ENCODE peak calls at places on chromosome 7, in eight cellular contexts. One of them, this sample, is unnamed.

GRCh38 chr7:50754684-50755083 is 28.0 kb downstream of the GRB10 start:
- DNase-seq in fibroblast of the aortic adventitia: no peak
- DNase-seq in prostate gland: no peak
- DNase-seq in COR-L47: no peak
- DNase-seq in Calu3: no peak
- DNase-seq in EH: no peak
- DNase-seq in endothelial cell: no peak
- DNase-seq in activated T-cell treated with anti-CD3 and anti-CD28 coated beads for 48 hours: no peak
- DNase-seq in this sample: no peak

GRCh38 chr7:92639213-92639896 is 49.2 kb upstream of the FAM133B start:
- DNase-seq in COR-L47: no peak
- DNase-seq in endothelial cell: no peak
- DNase-seq in fibroblast of the aortic adventitia: no peak
- DNase-seq in Calu3: no peak
- DNase-seq in prostate gland: no peak
- DNase-seq in activated T-cell treated with anti-CD3 and anti-CD28 coated beads for 48 hours: no peak
- DNase-seq in EH: no peak
- DNase-seq in this sample: peak; percentile 33

GRCh38 chr7:155412416-155413253 is 45.3 kb upstream of the EN2 start:
- DNase-seq in EH: peak; percentile 20
- DNase-seq in endothelial cell: peak; percentile 83
- DNase-seq in fibroblast of the aortic adventitia: peak; percentile 10
- DNase-seq in Calu3: peak; percentile 77
- DNase-seq in COR-L47: peak; percentile 80
- DNase-seq in activated T-cell treated with anti-CD3 and anti-CD28 coated beads for 48 hours: peak; percentile 42
- DNase-seq in prostate gland: peak; percentile 10
- DNase-seq in this sample: peak; percentile 63

GRCh38 chr7:26910221-26910620 is 45.8 kb upstream of the SKAP2 start:
- DNase-seq in fibroblast of the aortic adventitia: no peak
- DNase-seq in COR-L47: no peak
- DNase-seq in Calu3: peak; percentile 74
- DNase-seq in endothelial cell: no peak
- DNase-seq in activated T-cell treated with anti-CD3 and anti-CD28 coated beads for 48 hours: no peak
- DNase-seq in prostate gland: no peak
- DNase-seq in EH: peak; percentile 61
- DNase-seq in this sample: peak; percentile 82

GRCh38 chr7:71019703-71020102 is 112.2 kb upstream of the GALNT17 start:
- DNase-seq in activated T-cell treated with anti-CD3 and anti-CD28 coated beads for 48 hours: no peak
- DNase-seq in prostate gland: no peak
- DNase-seq in EH: no peak
- DNase-seq in endothelial cell: no peak
- DNase-seq in Calu3: no peak
- DNase-seq in fibroblast of the aortic adventitia: no peak
- DNase-seq in COR-L47: no peak
- DNase-seq in this sample: no peak

GRCh38 chr7:77657427-77658331 is 38.6 kb upstream of the RSBN1L start:
- DNase-seq in prostate gland: peak; percentile 49
- DNase-seq in endothelial cell: no peak
- DNase-seq in Calu3: peak; percentile 21
- DNase-seq in COR-L47: peak; percentile 46
- DNase-seq in activated T-cell treated with anti-CD3 and anti-CD28 coated beads for 48 hours: no peak
- DNase-seq in fibroblast of the aortic adventitia: peak; percentile 58
- DNase-seq in EH: peak; percentile 58
- DNase-seq in this sample: peak; percentile 62

GRCh38 chr7:45259966-45260646 is 102.5 kb downstream of the RAMP3 start:
- DNase-seq in COR-L47: no peak
- DNase-seq in endothelial cell: peak; percentile 81
- DNase-seq in EH: peak; percentile 39
- DNase-seq in fibroblast of the aortic adventitia: peak; percentile 30
- DNase-seq in activated T-cell treated with anti-CD3 and anti-CD28 coated beads for 48 hours: peak; percentile 72
- DNase-seq in Calu3: peak; percentile 82
- DNase-seq in prostate gland: peak; percentile 22
- DNase-seq in this sample: peak; percentile 53

GRCh38 chr7:129150199-129150996 is 5.9 kb downstream of the TSPAN33 start:
- DNase-seq in activated T-cell treated with anti-CD3 and anti-CD28 coated beads for 48 hours: no peak
- DNase-seq in fibroblast of the aortic adventitia: no peak
- DNase-seq in COR-L47: no peak
- DNase-seq in Calu3: no peak
- DNase-seq in endothelial cell: no peak
- DNase-seq in EH: no peak
- DNase-seq in prostate gland: no peak
- DNase-seq in this sample: no peak

GRCh38 chr7:80830000-80830399 is 88.9 kb downstream of the SEMA3C start:
- DNase-seq in Calu3: no peak
- DNase-seq in fibroblast of the aortic adventitia: no peak
- DNase-seq in prostate gland: no peak
- DNase-seq in endothelial cell: no peak
- DNase-seq in EH: no peak
- DNase-seq in activated T-cell treated with anti-CD3 and anti-CD28 coated beads for 48 hours: no peak
- DNase-seq in COR-L47: no peak
- DNase-seq in this sample: no peak

GRCh38 chr7:2024227-2024918 is 208.4 kb downstream of the MAD1L1 start:
- DNase-seq in activated T-cell treated with anti-CD3 and anti-CD28 coated beads for 48 hours: no peak
- DNase-seq in endothelial cell: no peak
- DNase-seq in fibroblast of the aortic adventitia: no peak
- DNase-seq in EH: peak; percentile 49
- DNase-seq in Calu3: no peak
- DNase-seq in prostate gland: no peak
- DNase-seq in COR-L47: no peak
- DNase-seq in this sample: no peak

GRCh38 chr7:424961-425793 is 94.5 kb downstream of the PDGFA start:
- DNase-seq in COR-L47: no peak
- DNase-seq in prostate gland: no peak
- DNase-seq in EH: no peak
- DNase-seq in endothelial cell: no peak
- DNase-seq in activated T-cell treated with anti-CD3 and anti-CD28 coated beads for 48 hours: no peak
- DNase-seq in fibroblast of the aortic adventitia: peak; percentile 6
- DNase-seq in Calu3: no peak
- DNase-seq in this sample: peak; percentile 56

GRCh38 chr7:150464962-150465361 is 14.5 kb downstream of the GIMAP8 start:
- DNase-seq in Calu3: no peak
- DNase-seq in prostate gland: no peak
- DNase-seq in endothelial cell: no peak
- DNase-seq in activated T-cell treated with anti-CD3 and anti-CD28 coated beads for 48 hours: no peak
- DNase-seq in EH: no peak
- DNase-seq in fibroblast of the aortic adventitia: no peak
- DNase-seq in COR-L47: no peak
- DNase-seq in this sample: no peak

GRCh38 chr7:152618427-152618826 is 57.5 kb downstream of the XRCC2 start:
- DNase-seq in EH: no peak
- DNase-seq in COR-L47: no peak
- DNase-seq in Calu3: no peak
- DNase-seq in prostate gland: no peak
- DNase-seq in activated T-cell treated with anti-CD3 and anti-CD28 coated beads for 48 hours: no peak
- DNase-seq in fibroblast of the aortic adventitia: no peak
- DNase-seq in endothelial cell: no peak
- DNase-seq in this sample: no peak

GRCh38 chr7:156160811-156161210 is 348.5 kb upstream of the SHH start:
- DNase-seq in Calu3: peak; percentile 54
- DNase-seq in prostate gland: no peak
- DNase-seq in activated T-cell treated with anti-CD3 and anti-CD28 coated beads for 48 hours: no peak
- DNase-seq in endothelial cell: no peak
- DNase-seq in COR-L47: no peak
- DNase-seq in EH: no peak
- DNase-seq in fibroblast of the aortic adventitia: no peak
- DNase-seq in this sample: no peak

GRCh38 chr7:93115796-93116195 is 2.0 kb downstream of the SAMD9 start:
- DNase-seq in EH: peak; percentile 78
- DNase-seq in fibroblast of the aortic adventitia: peak; percentile 68
- DNase-seq in prostate gland: no peak
- DNase-seq in activated T-cell treated with anti-CD3 and anti-CD28 coated beads for 48 hours: peak; percentile 1
- DNase-seq in Calu3: peak; percentile 29
- DNase-seq in endothelial cell: no peak
- DNase-seq in COR-L47: no peak
- DNase-seq in this sample: peak; percentile 93

GRCh38 chr7:19587291-19587690 is 121.5 kb downstream of the POLR1F start:
- DNase-seq in Calu3: no peak
- DNase-seq in endothelial cell: no peak
- DNase-seq in COR-L47: no peak
- DNase-seq in activated T-cell treated with anti-CD3 and anti-CD28 coated beads for 48 hours: no peak
- DNase-seq in EH: no peak
- DNase-seq in fibroblast of the aortic adventitia: no peak
- DNase-seq in prostate gland: no peak
- DNase-seq in this sample: no peak

GRCh38 chr7:121624922-121625321 is 228.8 kb upstream of the FAM3C start:
- DNase-seq in activated T-cell treated with anti-CD3 and anti-CD28 coated beads for 48 hours: no peak
- DNase-seq in prostate gland: no peak
- DNase-seq in fibroblast of the aortic adventitia: peak; percentile 57
- DNase-seq in Calu3: no peak
- DNase-seq in COR-L47: no peak
- DNase-seq in endothelial cell: no peak
- DNase-seq in EH: no peak
- DNase-seq in this sample: peak; percentile 33

GRCh38 chr7:39606352-39606751 is 17.0 kb upstream of the RALA start:
- DNase-seq in EH: no peak
- DNase-seq in activated T-cell treated with anti-CD3 and anti-CD28 coated beads for 48 hours: no peak
- DNase-seq in endothelial cell: no peak
- DNase-seq in Calu3: no peak
- DNase-seq in prostate gland: no peak
- DNase-seq in fibroblast of the aortic adventitia: peak; percentile 61
- DNase-seq in COR-L47: no peak
- DNase-seq in this sample: no peak

GRCh38 chr7:1889556-1890181 is 219.6 kb downstream of the ELFN1 start:
- DNase-seq in endothelial cell: no peak
- DNase-seq in EH: peak; percentile 72
- DNase-seq in prostate gland: no peak
- DNase-seq in fibroblast of the aortic adventitia: peak; percentile 60
- DNase-seq in activated T-cell treated with anti-CD3 and anti-CD28 coated beads for 48 hours: no peak
- DNase-seq in COR-L47: no peak
- DNase-seq in Calu3: no peak
- DNase-seq in this sample: peak; percentile 79

GRCh38 chr7:84207025-84207424 is 12.4 kb upstream of the SEMA3A start:
- DNase-seq in Calu3: no peak
- DNase-seq in endothelial cell: no peak
- DNase-seq in COR-L47: peak; percentile 29
- DNase-seq in fibroblast of the aortic adventitia: no peak
- DNase-seq in prostate gland: no peak
- DNase-seq in activated T-cell treated with anti-CD3 and anti-CD28 coated beads for 48 hours: no peak
- DNase-seq in EH: no peak
- DNase-seq in this sample: no peak

GRCh38 chr7:92873776-92874175 is 37.4 kb upstream of the CDK6 start:
- DNase-seq in activated T-cell treated with anti-CD3 and anti-CD28 coated beads for 48 hours: no peak
- DNase-seq in endothelial cell: no peak
- DNase-seq in COR-L47: no peak
- DNase-seq in Calu3: no peak
- DNase-seq in fibroblast of the aortic adventitia: peak; percentile 52
- DNase-seq in prostate gland: no peak
- DNase-seq in EH: peak; percentile 52
- DNase-seq in this sample: no peak

GRCh38 chr7:47227762-47228177 is 354.1 kb downstream of the TNS3 start:
- DNase-seq in fibroblast of the aortic adventitia: peak; percentile 18
- DNase-seq in Calu3: no peak
- DNase-seq in EH: peak; percentile 95
- DNase-seq in COR-L47: no peak
- DNase-seq in endothelial cell: no peak
- DNase-seq in prostate gland: no peak
- DNase-seq in activated T-cell treated with anti-CD3 and anti-CD28 coated beads for 48 hours: no peak
- DNase-seq in this sample: peak; percentile 87

GRCh38 chr7:115851291-115851690 is 179.3 kb downstream of the TFEC start:
- DNase-seq in activated T-cell treated with anti-CD3 and anti-CD28 coated beads for 48 hours: no peak
- DNase-seq in fibroblast of the aortic adventitia: peak; percentile 83
- DNase-seq in COR-L47: peak; percentile 54
- DNase-seq in prostate gland: no peak
- DNase-seq in Calu3: peak; percentile 6
- DNase-seq in EH: peak; percentile 53
- DNase-seq in endothelial cell: no peak
- DNase-seq in this sample: peak; percentile 71

GRCh38 chr7:45085619-45086200 is 3.1 kb downstream of the NACAD start:
- DNase-seq in EH: no peak
- DNase-seq in COR-L47: no peak
- DNase-seq in Calu3: no peak
- DNase-seq in prostate gland: no peak
- DNase-seq in fibroblast of the aortic adventitia: no peak
- DNase-seq in activated T-cell treated with anti-CD3 and anti-CD28 coated beads for 48 hours: no peak
- DNase-seq in endothelial cell: no peak
- DNase-seq in this sample: no peak

GRCh38 chr7:139602143-139602722 is 78.7 kb downstream of the CLEC2L start:
- DNase-seq in COR-L47: no peak
- DNase-seq in fibroblast of the aortic adventitia: peak; percentile 59
- DNase-seq in prostate gland: no peak
- DNase-seq in EH: peak; percentile 56
- DNase-seq in endothelial cell: no peak
- DNase-seq in activated T-cell treated with anti-CD3 and anti-CD28 coated beads for 48 hours: no peak
- DNase-seq in Calu3: no peak
- DNase-seq in this sample: peak; percentile 69

GRCh38 chr7:4774804-4775280 is 581 bp upstream of the AP5Z1 start:
- DNase-seq in fibroblast of the aortic adventitia: peak; percentile 79
- DNase-seq in COR-L47: no peak
- DNase-seq in activated T-cell treated with anti-CD3 and anti-CD28 coated beads for 48 hours: no peak
- DNase-seq in EH: peak; percentile 81
- DNase-seq in prostate gland: no peak
- DNase-seq in endothelial cell: no peak
- DNase-seq in Calu3: peak; percentile 38
- DNase-seq in this sample: peak; percentile 93

GRCh38 chr7:888081-889024 is 12.0 kb downstream of the GET4 start:
- DNase-seq in Calu3: no peak
- DNase-seq in endothelial cell: no peak
- DNase-seq in COR-L47: no peak
- DNase-seq in EH: no peak
- DNase-seq in fibroblast of the aortic adventitia: no peak
- DNase-seq in prostate gland: no peak
- DNase-seq in activated T-cell treated with anti-CD3 and anti-CD28 coated beads for 48 hours: no peak
- DNase-seq in this sample: no peak

GRCh38 chr7:136086712-136087111 is 109.6 kb upstream of the MTPN start:
- DNase-seq in prostate gland: peak; percentile 8
- DNase-seq in EH: peak; percentile 90
- DNase-seq in Calu3: peak; percentile 54
- DNase-seq in endothelial cell: no peak
- DNase-seq in fibroblast of the aortic adventitia: peak; percentile 94
- DNase-seq in activated T-cell treated with anti-CD3 and anti-CD28 coated beads for 48 hours: no peak
- DNase-seq in COR-L47: peak; percentile 61
- DNase-seq in this sample: peak; percentile 87

GRCh38 chr7:22921386-22922086 is 92.4 kb downstream of the HYCC1 start:
- DNase-seq in EH: no peak
- DNase-seq in fibroblast of the aortic adventitia: no peak
- DNase-seq in prostate gland: no peak
- DNase-seq in endothelial cell: no peak
- DNase-seq in Calu3: no peak
- DNase-seq in activated T-cell treated with anti-CD3 and anti-CD28 coated beads for 48 hours: no peak
- DNase-seq in COR-L47: no peak
- DNase-seq in this sample: no peak

GRCh38 chr7:137390076-137390475 is 46.5 kb upstream of the PTN start:
- DNase-seq in Calu3: no peak
- DNase-seq in prostate gland: no peak
- DNase-seq in activated T-cell treated with anti-CD3 and anti-CD28 coated beads for 48 hours: no peak
- DNase-seq in COR-L47: peak; percentile 29
- DNase-seq in endothelial cell: no peak
- DNase-seq in EH: no peak
- DNase-seq in fibroblast of the aortic adventitia: no peak
- DNase-seq in this sample: no peak

GRCh38 chr7:121366852-121367431 is 29.2 kb downstream of the FAM3C start:
- DNase-seq in activated T-cell treated with anti-CD3 and anti-CD28 coated beads for 48 hours: no peak
- DNase-seq in prostate gland: no peak
- DNase-seq in COR-L47: no peak
- DNase-seq in endothelial cell: peak; percentile 11
- DNase-seq in fibroblast of the aortic adventitia: peak; percentile 77
- DNase-seq in Calu3: peak; percentile 15
- DNase-seq in EH: peak; percentile 57
- DNase-seq in this sample: peak; percentile 51

GRCh38 chr7:18541189-18541870 is 45.8 kb downstream of the HDAC9 start:
- DNase-seq in prostate gland: no peak
- DNase-seq in activated T-cell treated with anti-CD3 and anti-CD28 coated beads for 48 hours: no peak
- DNase-seq in endothelial cell: no peak
- DNase-seq in COR-L47: no peak
- DNase-seq in fibroblast of the aortic adventitia: peak; percentile 55
- DNase-seq in EH: peak; percentile 95
- DNase-seq in Calu3: no peak
- DNase-seq in this sample: peak; percentile 79

GRCh38 chr7:151865070-151865670 is 11.7 kb downstream of the PRKAG2 start:
- DNase-seq in endothelial cell: no peak
- DNase-seq in prostate gland: no peak
- DNase-seq in COR-L47: no peak
- DNase-seq in Calu3: no peak
- DNase-seq in EH: no peak
- DNase-seq in fibroblast of the aortic adventitia: no peak
- DNase-seq in activated T-cell treated with anti-CD3 and anti-CD28 coated beads for 48 hours: no peak
- DNase-seq in this sample: no peak

GRCh38 chr7:30778246-30779025 is 7.2 kb downstream of the MINDY4 start:
- DNase-seq in fibroblast of the aortic adventitia: peak; percentile 66
- DNase-seq in prostate gland: peak; percentile 36
- DNase-seq in Calu3: no peak
- DNase-seq in activated T-cell treated with anti-CD3 and anti-CD28 coated beads for 48 hours: no peak
- DNase-seq in endothelial cell: no peak
- DNase-seq in EH: peak; percentile 81
- DNase-seq in COR-L47: no peak
- DNase-seq in this sample: peak; percentile 30

This sample was measured in GM23248.